ENCODE peak calls at places on chromosomes 12 and 14, in five cellular contexts. One of them, this sample, is unnamed.
A peak's percentile ranks its signal among the peaks of the same experiment; 100 is the strongest.

GRCh38 chr14:104718871-104719270 is 5.2 kb upstream of the ADSS1 start:
- DNase-seq in suprapubic skin: no peak
- DNase-seq in H7: no peak
- DNase-seq in sigmoid colon: no peak
- DNase-seq in astrocyte: no peak
- DNase-seq in this sample: no peak

GRCh38 chr12:31521972-31522371 is 69.0 kb downstream of the DENND5B start:
- DNase-seq in suprapubic skin: no peak
- DNase-seq in H7: no peak
- DNase-seq in astrocyte: no peak
- DNase-seq in sigmoid colon: no peak
- DNase-seq in this sample: no peak

GRCh38 chr12:121050725-121051124 is 11.7 kb upstream of the OASL start:
- DNase-seq in astrocyte: no peak
- DNase-seq in H7: no peak
- DNase-seq in suprapubic skin: no peak
- DNase-seq in sigmoid colon: no peak
- DNase-seq in this sample: no peak

GRCh38 chr12:98955284-98955683 is 310.2 kb downstream of the APAF1 start:
- DNase-seq in astrocyte: no peak
- DNase-seq in suprapubic skin: no peak
- DNase-seq in H7: peak; percentile 28
- DNase-seq in sigmoid colon: no peak
- DNase-seq in this sample: no peak

GRCh38 chr12:44696542-44696941 is 179.6 kb downstream of the NELL2 start:
- DNase-seq in H7: no peak
- DNase-seq in astrocyte: no peak
- DNase-seq in sigmoid colon: no peak
- DNase-seq in suprapubic skin: no peak
- DNase-seq in this sample: no peak

GRCh38 chr12:115506822-115507629 is 770.5 kb downstream of the MED13L start:
- DNase-seq in suprapubic skin: no peak
- DNase-seq in astrocyte: no peak
- DNase-seq in H7: peak; percentile 23
- DNase-seq in sigmoid colon: no peak
- DNase-seq in this sample: no peak

GRCh38 chr12:20368653-20369163 is 371 bp downstream of the PDE3A start:
- DNase-seq in astrocyte: peak; percentile 60
- DNase-seq in suprapubic skin: no peak
- DNase-seq in sigmoid colon: peak; percentile 78
- DNase-seq in H7: peak; percentile 70
- DNase-seq in this sample: no peak

GRCh38 chr12:54935235-54935951 is 49.2 kb downstream of the TESPA1 start:
- DNase-seq in suprapubic skin: no peak
- DNase-seq in sigmoid colon: no peak
- DNase-seq in astrocyte: peak; percentile 96
- DNase-seq in H7: no peak
- DNase-seq in this sample: no peak

GRCh38 chr12:93773122-93773871 is 96.1 kb downstream of the CRADD start:
- DNase-seq in sigmoid colon: no peak
- DNase-seq in suprapubic skin: no peak
- DNase-seq in astrocyte: peak; percentile 70
- DNase-seq in H7: no peak
- DNase-seq in this sample: no peak

GRCh38 chr14:91395466-91395865 is 22.2 kb downstream of the CCDC88C start:
- DNase-seq in H7: peak; percentile 62
- DNase-seq in suprapubic skin: no peak
- DNase-seq in sigmoid colon: no peak
- DNase-seq in astrocyte: no peak
- DNase-seq in this sample: no peak

GRCh38 chr12:6267007-6267721 is 43.3 kb upstream of the PLEKHG6 start:
- DNase-seq in sigmoid colon: peak; percentile 45
- DNase-seq in H7: no peak
- DNase-seq in suprapubic skin: no peak
- DNase-seq in astrocyte: peak; percentile 71
- DNase-seq in this sample: no peak

GRCh38 chr12:1457901-1458300 is 136.5 kb downstream of the FBXL14 start:
- DNase-seq in astrocyte: peak; percentile 90
- DNase-seq in suprapubic skin: no peak
- DNase-seq in sigmoid colon: no peak
- DNase-seq in H7: no peak
- DNase-seq in this sample: no peak

GRCh38 chr12:28035483-28035882 is 63.0 kb upstream of the PTHLH start:
- DNase-seq in sigmoid colon: no peak
- DNase-seq in astrocyte: peak; percentile 70
- DNase-seq in H7: no peak
- DNase-seq in suprapubic skin: no peak
- DNase-seq in this sample: no peak

GRCh38 chr12:104457746-104458644 is 1.2 kb downstream of the CHST11 start:
- DNase-seq in astrocyte: no peak
- DNase-seq in H7: peak; percentile 84
- DNase-seq in sigmoid colon: peak; percentile 66
- DNase-seq in suprapubic skin: no peak
- DNase-seq in this sample: no peak

GRCh38 chr12:131912526-131913274 is 16.4 kb upstream of the PUS1 start:
- DNase-seq in H7: peak; percentile 89
- DNase-seq in sigmoid colon: peak; percentile 96
- DNase-seq in astrocyte: peak; percentile 80
- DNase-seq in suprapubic skin: no peak
- DNase-seq in this sample: peak; percentile 50

GRCh38 chr14:20530771-20531571 is 25.6 kb downstream of the RNASE10 start:
- DNase-seq in suprapubic skin: peak; percentile 82
- DNase-seq in H7: peak; percentile 62
- DNase-seq in sigmoid colon: peak; percentile 82
- DNase-seq in astrocyte: peak; percentile 22
- DNase-seq in this sample: peak; percentile 92

GRCh38 chr14:22546722-22547071 is 42.3 kb downstream of the DAD1 start:
- DNase-seq in H7: no peak
- DNase-seq in sigmoid colon: no peak
- DNase-seq in astrocyte: no peak
- DNase-seq in suprapubic skin: no peak
- DNase-seq in this sample: no peak
- H3K36me3 ChIP-seq in H7: no peaks in the 10 kb centered on the region
- H3K36me3 ChIP-seq in sigmoid colon: no peaks in the 10 kb centered on the region
- H3K36me3 ChIP-seq in astrocyte: no peaks in the 10 kb centered on the region
- H3K36me3 ChIP-seq in suprapubic skin: no peaks in the 10 kb centered on the region
- H3K36me3 ChIP-seq in this sample: no peaks in the 10 kb centered on the region

DNA sequence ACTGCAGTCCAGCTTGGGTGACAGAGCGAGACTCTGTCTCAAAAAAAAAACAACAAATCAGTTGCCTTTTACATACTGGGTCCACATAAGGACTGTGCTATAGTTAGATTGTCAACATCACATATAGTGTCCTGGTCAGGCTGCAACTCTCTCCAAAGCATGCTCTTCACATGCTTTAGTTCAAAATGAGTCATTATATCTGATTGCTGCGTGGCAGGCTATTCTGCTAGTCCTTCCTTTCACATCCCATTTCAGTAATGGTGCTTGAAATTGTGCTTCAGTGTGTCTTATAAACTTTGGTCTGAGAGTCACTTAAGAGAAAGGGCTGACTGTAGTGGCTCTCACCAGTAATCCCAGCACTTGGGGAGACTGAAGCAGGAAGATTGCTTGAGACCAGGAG is 6.9 kb downstream of the LETMD1 start:
- DNase-seq in H7: no peak
- DNase-seq in astrocyte: no peak
- DNase-seq in sigmoid colon: no peak
- DNase-seq in suprapubic skin: no peak
- DNase-seq in this sample: no peak
- H3K36me3 ChIP-seq in H7: peaks cover 26% of the 10 kb centered on the region
- H3K36me3 ChIP-seq in astrocyte: peaks cover 35% of the 10 kb centered on the region
- H3K36me3 ChIP-seq in sigmoid colon: peaks cover 69% of the 10 kb centered on the region
- H3K36me3 ChIP-seq in suprapubic skin: peaks cover 85% of the 10 kb centered on the region
- H3K36me3 ChIP-seq in this sample: peaks cover 4% of the 10 kb centered on the region

DNA sequence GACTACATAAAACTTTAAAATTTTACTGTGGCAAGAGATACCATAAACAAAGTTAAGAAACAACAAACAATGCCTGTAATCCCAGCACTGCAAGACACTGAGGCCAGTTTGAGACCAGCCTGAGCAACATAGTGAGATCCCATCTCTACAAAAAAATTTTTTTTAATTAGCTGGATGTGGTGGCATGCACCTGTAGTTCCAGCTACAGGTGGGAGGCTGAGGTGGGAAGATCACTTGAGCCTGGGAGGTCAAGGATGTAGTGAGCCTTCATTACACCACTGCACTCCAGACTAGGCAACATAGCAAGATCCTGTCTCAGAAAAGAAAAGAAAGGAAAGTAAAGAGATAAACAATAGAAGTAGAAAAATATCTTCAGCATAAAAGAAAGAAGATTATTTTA is 3.3 kb upstream of the TEX52 start:
- DNase-seq in suprapubic skin: no peak
- DNase-seq in sigmoid colon: no peak
- DNase-seq in H7: no peak
- DNase-seq in astrocyte: no peak
- DNase-seq in this sample: no peak
- H3K36me3 ChIP-seq in suprapubic skin: peaks cover 35% of the 10 kb centered on the region
- H3K36me3 ChIP-seq in sigmoid colon: no peaks in the 10 kb centered on the region
- H3K36me3 ChIP-seq in H7: peaks cover 32% of the 10 kb centered on the region
- H3K36me3 ChIP-seq in astrocyte: peaks cover 14% of the 10 kb centered on the region
- H3K36me3 ChIP-seq in this sample: peaks cover 11% of the 10 kb centered on the region

DNA sequence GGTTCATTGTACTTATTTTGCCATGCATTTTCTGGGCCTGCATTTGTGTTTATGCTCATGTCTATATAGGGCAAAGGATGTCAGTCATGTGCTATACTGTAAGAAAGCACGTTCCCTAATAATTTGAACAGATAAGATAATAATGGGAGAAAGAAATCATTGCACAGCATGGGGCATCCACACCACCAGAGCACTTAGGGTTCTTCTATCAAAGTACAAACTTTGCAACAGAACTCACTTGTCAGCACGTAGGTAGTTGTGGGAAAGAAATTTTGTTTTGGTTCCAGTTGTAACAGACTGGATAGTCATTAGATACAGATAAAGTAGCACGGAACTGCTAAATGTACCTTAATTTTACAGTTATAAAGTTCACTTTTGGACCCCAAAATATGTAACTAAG is 10.1 kb downstream of the PPP1CC start:
- DNase-seq in sigmoid colon: no peak
- DNase-seq in H7: no peak
- DNase-seq in suprapubic skin: no peak
- DNase-seq in astrocyte: no peak
- DNase-seq in this sample: no peak
- H3K36me3 ChIP-seq in sigmoid colon: peaks cover 25% of the 10 kb centered on the region
- H3K36me3 ChIP-seq in H7: peaks cover 23% of the 10 kb centered on the region
- H3K36me3 ChIP-seq in suprapubic skin: peaks cover 36% of the 10 kb centered on the region
- H3K36me3 ChIP-seq in astrocyte: peaks cover 27% of the 10 kb centered on the region
- H3K36me3 ChIP-seq in this sample: no peaks in the 10 kb centered on the region

DNA sequence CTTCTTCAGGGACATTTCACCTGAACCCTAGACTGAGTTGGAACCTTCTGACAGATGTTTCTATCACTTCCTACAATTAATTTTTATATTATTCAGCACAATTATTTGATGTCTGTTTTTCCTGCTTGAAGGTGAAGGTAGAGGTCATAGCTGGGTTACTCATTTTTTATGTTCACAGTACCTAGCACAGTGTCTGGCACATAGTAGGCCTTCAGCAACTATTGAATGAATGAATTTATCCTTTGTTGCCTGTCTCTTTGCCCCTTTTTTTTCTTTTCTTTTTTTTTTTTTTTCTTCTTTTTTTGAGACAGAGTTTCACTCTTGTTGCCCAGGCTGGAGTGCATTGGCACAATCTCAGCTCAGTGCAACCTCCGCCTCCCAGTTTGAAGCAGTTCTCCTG is 29.5 kb upstream of the FAM177A1 start:
- DNase-seq in astrocyte: no peak
- DNase-seq in suprapubic skin: no peak
- DNase-seq in sigmoid colon: no peak
- DNase-seq in H7: no peak
- DNase-seq in this sample: no peak
- H3K36me3 ChIP-seq in astrocyte: peaks cover 51% of the 10 kb centered on the region
- H3K36me3 ChIP-seq in suprapubic skin: peaks cover 84% of the 10 kb centered on the region
- H3K36me3 ChIP-seq in sigmoid colon: peaks cover 16% of the 10 kb centered on the region
- H3K36me3 ChIP-seq in H7: peaks cover 5% of the 10 kb centered on the region
- H3K36me3 ChIP-seq in this sample: peaks cover 91% of the 10 kb centered on the region

GRCh38 chr12:101747695-101748094 is 8.4 kb upstream of the SYCP3 start:
- DNase-seq in sigmoid colon: no peak
- DNase-seq in suprapubic skin: no peak
- DNase-seq in H7: no peak
- DNase-seq in astrocyte: no peak
- DNase-seq in this sample: no peak

GRCh38 chr12:101746661-101747060 is 7.4 kb upstream of the SYCP3 start:
- DNase-seq in astrocyte: no peak
- DNase-seq in sigmoid colon: no peak
- DNase-seq in H7: no peak
- DNase-seq in suprapubic skin: no peak
- DNase-seq in this sample: no peak

GRCh38 chr12:101743242-101743641 is 4.0 kb upstream of the SYCP3 start:
- DNase-seq in astrocyte: no peak
- DNase-seq in sigmoid colon: no peak
- DNase-seq in suprapubic skin: no peak
- DNase-seq in H7: no peak
- DNase-seq in this sample: no peak

GRCh38 chr12:101743724-101744472 is 4.6 kb upstream of the SYCP3 start:
- DNase-seq in suprapubic skin: no peak
- DNase-seq in sigmoid colon: no peak
- DNase-seq in astrocyte: no peak
- DNase-seq in H7: no peak
- DNase-seq in this sample: no peak

GRCh38 chr12:101745481-101745880 is 6.2 kb upstream of the SYCP3 start:
- DNase-seq in H7: no peak
- DNase-seq in suprapubic skin: no peak
- DNase-seq in astrocyte: no peak
- DNase-seq in sigmoid colon: no peak
- DNase-seq in this sample: no peak
- H3K36me3 ChIP-seq in H7: peaks cover 7% of the 10 kb centered on the region
- H3K36me3 ChIP-seq in suprapubic skin: peaks cover 69% of the 10 kb centered on the region
- H3K36me3 ChIP-seq in astrocyte: peaks cover 10% of the 10 kb centered on the region
- H3K36me3 ChIP-seq in sigmoid colon: peaks cover 34% of the 10 kb centered on the region
- H3K36me3 ChIP-seq in this sample: peaks cover 88% of the 10 kb centered on the region

This sample was measured in tibial nerve.